ENCODE peak calls at places on chromosomes 4 and X, in nine cellular contexts. J, Y, D, Z, C, L, G, B and M are unnamed samples.

GRCh38 chr4:6019316-6020263 is 1.4 kb upstream of the C4orf50 start:
- DNase-seq in J (no peak), Y (no peak), D (peak; percentile 72), Z (no peak), C (no peak), L (peak; percentile 52), G (no peak), B (peak; percentile 60), M (no peak)

GRCh38 chrX:153818571-153819397 is 11.6 kb downstream of the PDZD4 start:
- DNase-seq in J (no peak), Y (peak; percentile 61), D (peak; percentile 90), Z (no peak), C (no peak), L (no peak), G (no peak), B (peak; percentile 48), M (peak; percentile 82)

GRCh38 chr4:154189346-154189745 is 302.3 kb downstream of the DCHS2 start:
- DNase-seq in J (no peak), Y (no peak), D (no peak), Z (peak; percentile 14), C (no peak), L (no peak), G (no peak), B (no peak), M (no peak)

GRCh38 chr4:57162499-57163019 is 52.4 kb upstream of the IGFBP7 start:
- DNase-seq in J (no peak), Y (no peak), D (no peak), Z (peak; percentile 37), C (no peak), L (no peak), G (no peak), B (no peak), M (no peak)

GRCh38 chr4:20395160-20395773 is 143.6 kb downstream of the SLIT2 start:
- DNase-seq in J (no peak), Y (no peak), D (no peak), Z (peak; percentile 26), C (peak; percentile 20), L (peak; percentile 41), G (no peak), B (no peak), M (no peak)

GRCh38 chrX:2933125-2933900 is 4.2 kb upstream of the ARSD start:
- DNase-seq in J (no peak), Y (no peak), D (no peak), Z (peak; percentile 28), C (no peak), L (no peak), G (no peak), B (no peak), M (no peak)

GRCh38 chrX:11953615-11954014 is 184.7 kb upstream of the FRMPD4 start:
- DNase-seq in J (no peak), Y (no peak), D (no peak), Z (peak; percentile 85), C (no peak), L (no peak), G (no peak), B (no peak), M (no peak)

GRCh38 chr4:169971456-169972015 is 54.7 kb downstream of the MFAP3L start:
- DNase-seq in J (peak; percentile 75), Y (no peak), D (no peak), Z (peak; percentile 19), C (no peak), L (no peak), G (no peak), B (no peak), M (no peak)

GRCh38 chr4:184074989-184075388 is 142.7 kb downstream of the ENPP6 start:
- DNase-seq in J (no peak), Y (no peak), D (no peak), Z (no peak), C (no peak), L (no peak), G (no peak), B (no peak), M (no peak)

GRCh38 chr4:76723373-76723772 is 174.6 kb downstream of the SOWAHB start:
- DNase-seq in J (no peak), Y (no peak), D (no peak), Z (peak; percentile 40), C (no peak), L (no peak), G (no peak), B (no peak), M (no peak)

GRCh38 chrX:78213331-78213730 is 73.9 kb upstream of the TAF9B start:
- DNase-seq in J (no peak), Y (no peak), D (no peak), Z (no peak), C (no peak), L (no peak), G (no peak), B (no peak), M (no peak)

GRCh38 chr4:106695846-106696245 is 327.3 kb upstream of the GIMD1 start:
- DNase-seq in J (no peak), Y (no peak), D (no peak), Z (no peak), C (no peak), L (no peak), G (no peak), B (no peak), M (no peak)

GRCh38 chr4:107519057-107519456 is 201.0 kb downstream of the PAPSS1 start:
- DNase-seq in J (no peak), Y (no peak), D (peak; percentile 25), Z (peak; percentile 8), C (no peak), L (peak; percentile 1), G (no peak), B (no peak), M (no peak)

GRCh38 chr4:183571350-183572076 is 66.7 kb downstream of the ING2 start:
- DNase-seq in J (no peak), Y (no peak), D (peak; percentile 27), Z (peak; percentile 59), C (peak; percentile 26), L (no peak), G (no peak), B (no peak), M (peak; percentile 74)

GRCh38 chr4:33579951-33580350 is 2664.4 kb downstream of the ARAP2 start:
- DNase-seq in J (no peak), Y (no peak), D (no peak), Z (no peak), C (no peak), L (no peak), G (no peak), B (no peak), M (no peak)

GRCh38 chrX:40646489-40647306 is 663 bp downstream of the CXorf38 start:
- DNase-seq in J (peak; percentile 69), Y (peak; percentile 72), D (peak; percentile 62), Z (peak; percentile 20), C (peak; percentile 64), L (peak; percentile 33), G (peak; percentile 84), B (peak; percentile 89), M (peak; percentile 54)

GRCh38 chr4:41728571-41728908 is 20.0 kb downstream of the PHOX2B start:
- DNase-seq in J (no peak), Y (no peak), D (no peak), Z (no peak), C (no peak), L (no peak), G (no peak), B (no peak), M (no peak)

GRCh38 chrX:16739574-16739973 is 20.2 kb downstream of the SYAP1 start:
- DNase-seq in J (no peak), Y (no peak), D (no peak), Z (no peak), C (no peak), L (no peak), G (no peak), B (no peak), M (no peak)
- H3K36me3 ChIP-seq in J (peaks cover 84% of the 10 kb centered on the region), Y (peaks cover 96% of the 10 kb centered on the region), D (peaks cover 71% of the 10 kb centered on the region), Z (peaks cover 26% of the 10 kb centered on the region), C (peaks cover 2% of the 10 kb centered on the region), L (peaks cover 48% of the 10 kb centered on the region), G (peaks cover 8% of the 10 kb centered on the region), B (peaks cover 7% of the 10 kb centered on the region), M (peaks cover 5% of the 10 kb centered on the region)

DNA sequence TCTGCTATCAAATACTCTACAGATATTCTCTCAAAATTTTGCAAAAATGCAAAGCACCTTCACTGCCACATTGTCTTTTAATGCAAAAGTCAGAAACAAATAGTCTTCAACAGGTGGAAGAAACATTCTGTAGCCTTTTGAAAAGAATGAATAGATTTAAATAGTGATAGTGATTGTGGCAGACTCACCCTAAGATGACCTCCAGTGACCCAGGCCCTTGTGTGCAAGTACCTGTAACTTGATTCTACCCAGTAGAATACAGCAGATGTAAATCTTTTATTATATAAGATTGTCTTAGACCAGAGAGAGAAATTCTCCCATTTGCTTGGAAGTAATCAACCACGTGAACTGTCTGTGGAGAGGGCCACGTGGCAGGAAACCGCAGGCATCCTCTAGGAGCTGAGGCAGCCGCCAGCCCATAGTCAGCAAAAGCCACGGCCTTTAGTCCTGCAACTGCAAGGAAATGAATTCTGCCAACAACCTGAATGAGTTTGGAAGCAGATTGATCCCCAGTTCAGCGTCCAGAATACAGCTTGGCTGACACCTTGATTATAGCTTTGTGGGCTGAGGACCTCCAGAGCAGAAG is 272.4 kb downstream of the ARHGAP10 start:
- DNase-seq in J (no peak), Y (peak; percentile 57), D (no peak), Z (no peak), C (peak; percentile 39), L (no peak), G (no peak), B (no peak), M (peak; percentile 87)
- H3K4me3 ChIP-seq in J (no peak overlapping the region), Y (no peak overlapping the region), D (no peak overlapping the region), Z (no peak overlapping the region), C (no peak overlapping the region), L (no peak overlapping the region), G (no peak overlapping the region), B (no peak overlapping the region), M (no peak overlapping the region)

GRCh38 chr4:1714303-1715001 is 2.3 kb upstream of the SLBP start:
- DNase-seq in J (no peak), Y (no peak), D (no peak), Z (no peak), C (no peak), L (peak; percentile 77), G (peak; percentile 3), B (no peak), M (no peak)

GRCh38 chr4:1716065-1716945 is 4.2 kb upstream of the SLBP start:
- DNase-seq in J (no peak), Y (no peak), D (peak; percentile 33), Z (no peak), C (no peak), L (no peak), G (peak; percentile 68), B (peak; percentile 73), M (no peak)

GRCh38 chr4:1715002-1715761 is 3.1 kb upstream of the SLBP start:
- DNase-seq in J (no peak), Y (no peak), D (no peak), Z (no peak), C (no peak), L (peak; percentile 83), G (peak; percentile 67), B (peak; percentile 46), M (no peak)

GRCh38 chr4:1718095-1718850 is 2.9 kb downstream of the TMEM129 start:
- DNase-seq in J (no peak), Y (no peak), D (peak; percentile 83), Z (no peak), C (peak; percentile 72), L (peak; percentile 80), G (peak; percentile 63), B (peak; percentile 70), M (no peak)

GRCh38 chr4:1717129-1718094 is 3.7 kb downstream of the TMEM129 start:
- DNase-seq in J (no peak), Y (no peak), D (peak; percentile 18), Z (no peak), C (no peak), L (peak; percentile 24), G (peak; percentile 73), B (peak; percentile 73), M (no peak)
- H3K4me1 ChIP-seq in J (peaks cover 18% of the 10 kb centered on the region), Y (peaks cover 48% of the 10 kb centered on the region), D (peaks cover 40% of the 10 kb centered on the region), Z (peaks cover 22% of the 10 kb centered on the region), C (peaks cover 25% of the 10 kb centered on the region), L (peaks cover 66% of the 10 kb centered on the region), G (no peaks in the 10 kb centered on the region), B (peaks cover 34% of the 10 kb centered on the region), M (peaks cover 66% of the 10 kb centered on the region)

GRCh38 chr4:122503214-122503613 is 46.7 kb upstream of the IL2 start:
- DNase-seq in J (no peak), Y (no peak), D (no peak), Z (no peak), C (no peak), L (no peak), G (no peak), B (no peak), M (no peak)
- H3K36me3 ChIP-seq in J (no peaks in the 10 kb centered on the region), Y (no peaks in the 10 kb centered on the region), D (no peaks in the 10 kb centered on the region), Z (no peaks in the 10 kb centered on the region), C (no peaks in the 10 kb centered on the region), L (no peaks in the 10 kb centered on the region), G (no peaks in the 10 kb centered on the region), B (no peaks in the 10 kb centered on the region), M (no peaks in the 10 kb centered on the region)